ENCODE peak calls at places on chromosomes 6 and 20, in seven cellular contexts. K is heart left ventricle, R is GM13976, Q is B cell, O is fibroblast of the aortic adventitia, S is PC-9, J is right lobe of liver. I is an unnamed sample.

GRCh38 chr6:134740473-134741192 is 209.3 kb downstream of the ALDH8A1 start:
- DNase-seq in K (no peak), R (no peak), Q (no peak), O (peak; percentile 86), S (peak; percentile 58), J (no peak), I (no peak)

GRCh38 chr20:35768731-35769664 is 2.8 kb upstream of the PHF20 start:
- DNase-seq in K (peak; percentile 92), R (peak; percentile 49), Q (peak; percentile 41), O (peak; percentile 99), S (peak; percentile 81), J (peak; percentile 93), I (peak; percentile 38)

GRCh38 chr6:152981989-152982767 is 663 bp downstream of the FBXO5 start:
- DNase-seq in K (peak; percentile 15), R (peak; percentile 40), Q (no peak), O (no peak), S (no peak), J (peak; percentile 56), I (no peak)

GRCh38 chr20:19840111-19840705 is 82.2 kb downstream of the RIN2 start:
- DNase-seq in K (no peak), R (no peak), Q (no peak), O (no peak), S (no peak), J (no peak), I (no peak)

GRCh38 chr20:33896509-33896908 is 85.4 kb downstream of the CHMP4B start:
- DNase-seq in K (no peak), R (no peak), Q (no peak), O (peak; percentile 78), S (no peak), J (no peak), I (no peak)

GRCh38 chr20:23143098-23143497 is 57.0 kb upstream of the CD93 start:
- DNase-seq in K (peak; percentile 83), R (no peak), Q (no peak), O (peak; percentile 75), S (peak; percentile 82), J (peak; percentile 17), I (no peak)

GRCh38 chr20:53287357-53288042 is 306.1 kb downstream of the ZNF217 start:
- DNase-seq in K (no peak), R (no peak), Q (no peak), O (no peak), S (no peak), J (no peak), I (no peak)

GRCh38 chr6:39927159-39927558 is 7.1 kb downstream of the MOCS1 start:
- DNase-seq in K (no peak), R (no peak), Q (no peak), O (no peak), S (no peak), J (no peak), I (no peak)

GRCh38 chr20:688809-689208 is 13.2 kb upstream of the SCRT2 start:
- DNase-seq in K (no peak), R (no peak), Q (no peak), O (no peak), S (peak; percentile 12), J (no peak), I (no peak)
- TF ChIP-seq CTCF in K (no peak), R (no peak), Q (no peak), O (no peak), S (no peak), J (no peak), I (no peak)

GRCh38 chr6:163872335-163872734 is 457.8 kb downstream of the QKI start:
- DNase-seq in K (no peak), R (no peak), Q (no peak), O (peak; percentile 69), S (no peak), J (no peak), I (no peak)
- TF ChIP-seq CTCF in K (no peak), R (no peak), Q (no peak), O (no peak), S (no peak), J (no peak), I (no peak)

GRCh38 chr6:52904562-52905279 is 4.8 kb downstream of the GSTA3 start:
- DNase-seq in K (no peak), R (no peak), Q (no peak), O (no peak), S (no peak), J (no peak), I (no peak)
- TF ChIP-seq CTCF in K (no peak), R (peak; percentile 21), Q (no peak), O (peak; percentile 25), S (peak; percentile 34), J (peak; percentile 22), I (peak; percentile 31)

GRCh38 chr6:136967874-136968752 is 46.0 kb downstream of the SLC35D3 start:
- DNase-seq in K (peak; percentile 49), R (peak; percentile 80), Q (peak; percentile 72), O (peak; percentile 73), S (peak; percentile 80), J (peak; percentile 64), I (peak; percentile 82)
- TF ChIP-seq CTCF in K (peak; percentile 66), R (peak; percentile 75), Q (peak; percentile 82), O (peak; percentile 55), S (peak; percentile 90), J (peak; percentile 75), I (peak; percentile 81)

I was measured in GM13977.